ENCODE peak calls at places on chromosomes 12 and 14, in four cellular contexts. K, B, C and O are unnamed samples.

GRCh38 chr12:78149459-78149858 is 318.8 kb downstream of the NAV3 start:
- DNase-seq in C (no peak), K (peak; percentile 2), B (no peak), O (no peak)

GRCh38 chr12:74903522-74903921 is 306.1 kb downstream of the KCNC2 start:
- DNase-seq in B (peak; percentile 0), C (peak; percentile 2), K (peak; percentile 6), O (no peak)

GRCh38 chr14:92546347-92547053 is 32.9 kb downstream of the RIN3 start:
- DNase-seq in K (peak; percentile 73), B (no peak), C (peak; percentile 59), O (no peak)

GRCh38 chr12:125245601-125246345 is 180.5 kb downstream of the AACS start:
- DNase-seq in B (no peak), K (no peak), C (no peak), O (no peak)

GRCh38 chr14:20501346-20501745 is 4.0 kb upstream of the RNASE10 start:
- DNase-seq in K (peak; percentile 24), C (peak; percentile 18), B (no peak), O (no peak)

GRCh38 chr14:59107819-59108218 is 80.6 kb upstream of the DAAM1 start:
- DNase-seq in B (no peak), C (no peak), K (no peak), O (peak; percentile 32)

GRCh38 chr12:179131-179884 is 34.6 kb downstream of the SLC6A12 start:
- DNase-seq in B (no peak), C (no peak), K (no peak), O (no peak)

GRCh38 chr14:65938738-65939137 is 526.2 kb downstream of the FUT8 start:
- DNase-seq in K (no peak), B (no peak), C (no peak), O (no peak)

GRCh38 chr12:114316076-114316475 is 89.9 kb downstream of the TBX5 start:
- DNase-seq in K (peak; percentile 90), C (peak; percentile 85), B (peak; percentile 4), O (no peak)

GRCh38 chr12:65074932-65075331 is 46.2 kb downstream of the WIF1 start:
- DNase-seq in C (no peak), K (no peak), B (no peak), O (no peak)

DNA sequence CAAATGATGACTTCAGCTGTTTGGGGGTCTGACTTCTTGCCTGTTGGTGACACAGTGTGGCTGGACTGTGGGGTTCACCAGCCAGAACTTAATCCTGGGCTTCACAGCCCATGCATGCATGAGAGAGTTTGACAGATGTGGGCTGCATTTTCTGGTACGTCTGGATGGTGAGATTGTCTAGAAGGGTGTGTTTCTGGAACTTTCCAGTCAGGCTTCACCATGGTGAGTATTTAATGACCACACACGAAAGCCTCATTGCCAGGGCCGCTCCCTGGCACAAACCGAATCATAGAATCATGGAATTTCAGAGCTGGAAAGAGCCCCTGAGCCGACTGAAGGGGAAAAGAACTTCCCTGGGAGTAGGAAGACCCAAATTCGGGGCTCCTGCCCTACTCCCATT is 29.7 kb downstream of the CHST11 start:
- DNase-seq in B (no peak), K (no peak), C (no peak), O (no peak)
- H3K4me2 ChIP-seq in B (no peak overlapping the region), K (no peak overlapping the region), C (no peak overlapping the region), O (peak overlapping the region; percentile 54)

DNA sequence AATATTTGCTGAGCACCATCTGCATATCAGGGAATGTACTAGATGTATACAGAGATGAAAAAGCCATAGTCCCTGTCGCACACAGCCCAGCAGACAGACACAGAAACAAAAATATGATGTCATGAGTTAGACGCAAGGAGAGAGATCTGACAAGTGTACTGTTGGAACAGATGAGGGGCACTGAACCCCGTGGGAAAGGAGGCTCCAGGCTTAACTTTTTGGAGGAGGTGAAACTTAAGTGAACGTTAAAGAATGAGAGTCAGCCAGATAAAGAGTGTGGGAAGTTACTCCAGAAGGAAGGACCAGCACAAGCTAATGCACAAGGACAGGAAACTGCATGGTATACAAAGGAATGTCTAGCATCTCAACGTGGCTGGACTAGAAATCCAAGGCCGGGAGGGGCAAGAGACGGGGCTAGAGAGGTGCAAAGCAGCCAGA is 2.5 kb upstream of the ACTN1 start:
- DNase-seq in K (peak; percentile 92), B (no peak), C (peak; percentile 90), O (no peak)
- H3K9ac ChIP-seq in K (no peak overlapping the region), B (no peak overlapping the region), C (peak overlapping the region; percentile 76), O (no peak overlapping the region)

DNA sequence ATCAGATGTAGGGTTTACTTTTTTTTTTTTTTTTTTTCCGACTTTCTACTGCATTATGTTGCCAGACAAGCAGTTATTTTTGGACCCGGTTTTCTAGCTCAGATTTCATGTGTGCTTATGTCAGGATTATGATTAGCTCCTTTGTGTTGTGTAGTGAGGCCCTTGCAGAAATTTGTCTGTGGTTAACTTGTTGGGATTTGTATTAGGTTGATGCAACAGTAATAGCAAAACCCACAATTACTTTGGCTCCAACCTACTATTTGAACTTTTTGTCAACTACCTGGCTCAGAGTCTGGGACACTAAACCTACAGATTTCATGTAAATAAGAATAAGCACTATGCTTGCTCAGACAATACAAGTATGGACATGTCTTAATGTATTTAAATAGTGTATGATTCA is 44.1 kb upstream of the KCNJ8 start:
- DNase-seq in C (peak; percentile 46), B (no peak), K (peak; percentile 54), O (no peak)
- H3K4me2 ChIP-seq in C (no peak overlapping the region), B (peak overlapping the region; percentile 10), K (no peak overlapping the region), O (no peak overlapping the region)

GRCh38 chr12:2552000-2552399 is 242.8 kb upstream of the FKBP4 start:
- DNase-seq in C (no peak), B (no peak), K (no peak), O (no peak)

GRCh38 chr12:2553388-2554126 is 241.2 kb upstream of the FKBP4 start:
- DNase-seq in C (no peak), B (no peak), K (no peak), O (no peak)

GRCh38 chr12:2551514-2551913 is 243.3 kb upstream of the FKBP4 start:
- DNase-seq in B (no peak), C (no peak), K (no peak), O (no peak)

GRCh38 chr12:2557589-2557988 is 237.2 kb upstream of the FKBP4 start:
- DNase-seq in C (no peak), K (no peak), B (no peak), O (no peak)

DNA sequence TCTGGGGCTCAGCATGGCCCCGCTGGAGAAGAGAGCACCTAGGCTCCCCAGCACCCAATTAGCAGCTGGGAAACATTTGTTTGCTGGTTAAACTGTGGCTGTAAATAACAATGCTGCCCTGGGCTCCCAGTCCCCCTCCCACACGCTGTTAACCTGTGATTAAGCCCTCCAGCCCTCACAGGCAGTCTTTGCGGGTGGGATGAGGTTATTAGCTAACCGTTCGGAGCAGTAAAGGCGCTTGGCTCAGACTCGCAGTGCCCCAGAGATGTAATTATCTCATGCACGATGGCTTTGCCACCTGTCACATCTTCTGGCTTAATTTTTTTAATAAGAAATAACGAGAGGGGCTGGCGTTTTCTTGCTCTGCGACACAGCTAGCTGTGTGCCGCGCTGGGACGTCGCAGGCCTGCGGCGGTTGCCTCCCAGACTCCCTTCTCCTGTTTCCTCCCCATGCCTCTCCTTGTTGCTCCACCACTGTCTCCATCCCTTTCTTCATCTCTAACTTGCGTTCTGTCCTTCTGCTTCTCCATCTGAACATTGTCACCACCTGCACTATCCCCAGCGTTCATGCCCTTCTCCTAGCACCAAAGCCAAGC is 239.2 kb upstream of the FKBP4 start:
- DNase-seq in C (no peak), K (no peak), B (no peak), O (no peak)
- H3K9ac ChIP-seq in C (no peak overlapping the region), K (no peak overlapping the region), B (no peak overlapping the region), O (no peak overlapping the region)

DNA sequence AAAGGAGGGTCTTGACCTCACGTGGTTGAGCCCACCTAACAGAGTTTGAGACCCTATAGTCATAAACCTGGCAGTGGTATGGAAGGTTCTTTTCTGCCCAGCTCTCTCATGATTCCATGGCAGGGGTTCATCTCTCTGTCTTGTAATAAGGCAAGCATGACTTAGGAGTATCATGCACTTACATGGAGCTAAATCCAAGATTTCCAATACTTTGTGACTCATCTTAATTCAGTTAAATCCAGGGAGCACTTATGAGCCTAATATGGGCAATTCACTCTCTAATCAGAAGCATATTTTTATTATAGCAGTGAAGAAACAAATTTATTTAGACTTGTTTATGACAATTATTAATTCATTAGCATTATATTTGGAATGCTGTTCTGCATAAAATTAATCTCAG is 131.8 kb upstream of the CPSF6 start:
- DNase-seq in C (no peak), K (peak; percentile 11), B (no peak), O (no peak)
- H3K4me2 ChIP-seq in C (no peak overlapping the region), K (no peak overlapping the region), B (no peak overlapping the region), O (no peak overlapping the region)

DNA sequence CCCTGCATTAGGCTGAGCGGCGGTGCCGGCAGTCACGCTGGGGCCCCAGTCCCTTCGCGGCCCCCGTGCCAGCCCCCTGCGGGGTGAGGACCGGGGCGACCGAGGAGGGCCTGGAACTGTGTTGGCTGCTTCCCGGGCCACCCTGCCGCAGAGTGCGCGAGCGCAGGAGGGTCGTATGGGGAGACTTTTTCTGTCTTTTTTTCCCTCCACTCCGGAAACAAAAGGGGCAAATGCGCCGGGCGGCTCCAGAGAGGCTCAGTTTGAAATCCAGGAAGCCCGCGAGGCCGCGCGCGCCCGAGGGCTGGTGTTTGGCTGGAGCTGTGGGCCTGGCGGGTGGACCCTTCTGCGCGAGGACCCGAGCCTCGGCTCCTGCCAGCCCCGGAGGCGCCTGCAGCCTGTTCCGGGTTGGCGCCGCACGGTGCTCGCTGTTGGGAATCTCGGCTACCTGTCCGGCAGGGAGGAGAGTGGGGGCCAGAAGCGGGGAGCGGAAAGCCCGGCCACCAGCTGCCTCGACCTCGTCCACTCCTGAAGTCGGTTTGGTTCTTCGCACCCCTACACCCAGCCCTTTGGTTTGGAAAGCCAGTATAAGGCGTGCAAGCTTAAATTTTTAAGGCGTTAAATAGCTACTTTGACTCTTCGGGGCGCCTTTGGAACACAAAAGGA is 650 bp downstream of the PLEKHG3 start:
- DNase-seq in C (no peak), B (no peak), K (peak; percentile 31), O (no peak)
- H3K9ac ChIP-seq in C (peak overlapping the region; percentile 87), B (peak overlapping the region; percentile 93), K (peak overlapping the region; percentile 65), O (no peak overlapping the region)

GRCh38 chr14:99579077-99579836 is 24.8 kb downstream of the CCDC85C start:
- DNase-seq in K (no peak), C (no peak), B (peak; percentile 69), O (no peak)
- H3K4me2 ChIP-seq in K (no peak overlapping the region), C (peak overlapping the region; percentile 80), B (peak overlapping the region; percentile 82), O (no peak overlapping the region)

GRCh38 chr14:74852922-74853530 is 22.9 kb downstream of the PROX2 start:
- DNase-seq in K (peak; percentile 55), B (no peak), C (peak; percentile 42), O (no peak)
- H3K9ac ChIP-seq in K (no peak overlapping the region), B (no peak overlapping the region), C (no peak overlapping the region), O (no peak overlapping the region)

DNA sequence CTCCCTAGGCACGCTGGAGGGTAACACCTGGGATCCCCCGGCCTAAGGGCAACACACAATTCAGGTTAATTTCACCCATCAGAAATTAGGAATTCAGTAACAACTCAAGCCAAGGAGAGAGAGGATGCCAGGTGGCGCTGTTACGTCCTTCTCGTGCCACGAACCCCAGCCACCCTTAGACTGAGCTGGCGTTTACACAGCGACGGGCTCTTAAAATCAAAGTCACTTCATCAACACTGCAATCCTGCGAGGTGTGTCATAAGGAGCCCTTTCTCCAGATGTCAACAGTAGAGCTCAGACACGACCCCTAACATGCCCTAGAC is 110.6 kb upstream of the TMEM132D start:
- DNase-seq in B (no peak), K (no peak), C (no peak), O (no peak)
- H3K4me2 ChIP-seq in B (no peak overlapping the region), K (no peak overlapping the region), C (no peak overlapping the region), O (no peak overlapping the region)